ENCODE peak calls at places on chromosome 3, in five cellular contexts. A is NCI-H526 treated with DMSO at 0.1 percent for 48 hours; R is CD8-positive, alpha-beta T cell; K is activated gamma-delta T cell treated with anti-CD3 and anti-CD28 coated beads, Interleukin-2, amount 50 U/mL, for 16 hours; O is IMR-90. V is an unnamed sample.
A peak's percentile ranks its signal among the peaks of the same experiment; 100 is the strongest.

GRCh38 chr3:127038923-127039581 is 56.1 kb downstream of the PLXNA1 start:
- DNase-seq in A (no peak), R (no peak), K (no peak), O (no peak), V (no peak)

GRCh38 chr3:151428386-151428785 is 32.5 kb downstream of the IGSF10 start:
- DNase-seq in A (no peak), R (no peak), K (no peak), O (no peak), V (no peak)

GRCh38 chr3:153001428-153001827 is 160.6 kb upstream of the RAP2B start:
- DNase-seq in A (no peak), R (no peak), K (no peak), O (no peak), V (no peak)

GRCh38 chr3:194689493-194689901 is 3.8 kb downstream of the FAM43A start:
- DNase-seq in A (no peak), R (peak; percentile 14), K (peak; percentile 15), O (peak; percentile 78), V (no peak)

GRCh38 chr3:53236112-53236841 is 19.5 kb downstream of the TKT start:
- DNase-seq in A (no peak), R (no peak), K (no peak), O (peak; percentile 93), V (no peak)

GRCh38 chr3:194773216-194773615 is 87.5 kb downstream of the FAM43A start:
- DNase-seq in A (no peak), R (no peak), K (no peak), O (no peak), V (no peak)

GRCh38 chr3:102471001-102471400 is 36.2 kb downstream of the ZPLD1 start:
- DNase-seq in A (no peak), R (no peak), K (no peak), O (no peak), V (no peak)

GRCh38 chr3:158101330-158102218 is 4.6 kb downstream of the SHOX2 start:
- DNase-seq in A (no peak), R (no peak), K (no peak), O (no peak), V (no peak)

GRCh38 chr3:79249701-79250100 is 518.1 kb downstream of the ROBO1 start:
- DNase-seq in A (no peak), R (no peak), K (no peak), O (peak; percentile 34), V (no peak)

GRCh38 chr3:181710581-181711255 is 1.0 kb upstream of the SOX2 start:
- DNase-seq in A (no peak), R (no peak), K (no peak), O (no peak), V (no peak)

GRCh38 chr3:9130318-9131110 is 118.9 kb downstream of the SRGAP3 start:
- DNase-seq in A (no peak), R (no peak), K (no peak), O (no peak), V (no peak)

GRCh38 chr3:70358978-70359580 is 46.6 kb upstream of the MDFIC2 start:
- DNase-seq in A (peak; percentile 3), R (no peak), K (no peak), O (peak; percentile 40), V (no peak)

GRCh38 chr3:172115059-172115458 is 75.7 kb downstream of the FNDC3B start:
- DNase-seq in A (no peak), R (no peak), K (no peak), O (no peak), V (no peak)

GRCh38 chr3:65785065-65785645 is 253.6 kb downstream of the MAGI1 start:
- DNase-seq in A (peak; percentile 13), R (no peak), K (no peak), O (peak; percentile 80), V (no peak)

GRCh38 chr3:66693461-66693912 is 192.7 kb upstream of the LRIG1 start:
- DNase-seq in A (no peak), R (no peak), K (no peak), O (peak; percentile 43), V (no peak)

GRCh38 chr3:152269423-152270144 is 855 bp downstream of the MBNL1 start:
- DNase-seq in A (peak; percentile 93), R (peak; percentile 59), K (no peak), O (peak; percentile 94), V (no peak)

GRCh38 chr3:72821170-72821781 is 27.0 kb downstream of the SHQ1 start:
- DNase-seq in A (no peak), R (no peak), K (no peak), O (peak; percentile 53), V (no peak)

GRCh38 chr3:148708409-148708808 is 10.7 kb downstream of the AGTR1 start:
- DNase-seq in A (no peak), R (no peak), K (no peak), O (no peak), V (no peak)

GRCh38 chr3:165903885-165904284 is 66.7 kb upstream of the BCHE start:
- DNase-seq in A (no peak), R (no peak), K (no peak), O (no peak), V (no peak)

GRCh38 chr3:2579206-2579605 is 480.5 kb downstream of the CNTN4 start:
- DNase-seq in A (no peak), R (no peak), K (no peak), O (no peak), V (no peak)

GRCh38 chr3:138361561-138361971 is 13.2 kb downstream of the MRAS start:
- DNase-seq in A (no peak), R (no peak), K (no peak), O (no peak), V (no peak)

GRCh38 chr3:17553080-17553479 is 189.4 kb downstream of the TBC1D5 start:
- DNase-seq in A (no peak), R (no peak), K (no peak), O (no peak), V (no peak)

GRCh38 chr3:9793161-9793781 is 389 bp downstream of the ARPC4 start:
- DNase-seq in A (no peak), R (no peak), K (no peak), O (peak; percentile 44), V (no peak)

GRCh38 chr3:146757759-146758158 is 152.6 kb upstream of the PLSCR5 start:
- DNase-seq in A (no peak), R (no peak), K (no peak), O (no peak), V (no peak)

GRCh38 chr3:185988080-185988815 is 50.4 kb upstream of the TRA2B start:
- DNase-seq in A (no peak), R (no peak), K (no peak), O (no peak), V (no peak)

GRCh38 chr3:62601238-62601856 is 228.0 kb upstream of the FEZF2 start:
- DNase-seq in A (peak; percentile 41), R (no peak), K (no peak), O (peak; percentile 87), V (no peak)

GRCh38 chr3:126149960-126150515 is 30.3 kb downstream of the ALDH1L1 start:
- DNase-seq in A (no peak), R (no peak), K (no peak), O (no peak), V (no peak)

GRCh38 chr3:84724877-84725276 is 233.9 kb upstream of the CADM2 start:
- DNase-seq in A (no peak), R (no peak), K (no peak), O (no peak), V (peak; percentile 55)

GRCh38 chr3:124163689-124164088 is 171.8 kb upstream of the ROPN1 start:
- DNase-seq in A (no peak), R (no peak), K (no peak), O (no peak), V (no peak)

GRCh38 chr3:59563072-59563605 is 513.3 kb upstream of the CFAP20DC start:
- DNase-seq in A (no peak), R (no peak), K (no peak), O (peak; percentile 43), V (no peak)

GRCh38 chr3:69160107-69160506 is 37.7 kb upstream of the LMOD3 start:
- DNase-seq in A (no peak), R (no peak), K (no peak), O (no peak), V (no peak)

GRCh38 chr3:128489860-128490649 is 2.9 kb downstream of the GATA2 start:
- DNase-seq in A (peak; percentile 89), R (no peak), K (no peak), O (no peak), V (no peak)

V was measured in NK-92 treated with Interleukin-12 subunit alpha and Interleukin-12 subunit beta, amount 100 ng/mL, for 24 hours.